ENCODE peak calls at places on chromosome 1, in four cellular contexts. D, Z, E and C are unnamed samples.

GRCh38 chr1:89451011-89451410 is 73.6 kb upstream of the LRRC8B start:
- DNase-seq in D (no peak), Z (no peak), E (no peak), C (no peak)

GRCh38 chr1:38579056-38579455 is 280.5 kb downstream of the RRAGC start:
- DNase-seq in D (no peak), Z (no peak), E (no peak), C (no peak)

GRCh38 chr1:17112496-17113236 is 6.6 kb downstream of the PADI2 start:
- DNase-seq in D (no peak), Z (no peak), E (no peak), C (no peak)

GRCh38 chr1:150537732-150538684 is 11.2 kb upstream of the ADAMTSL4 start:
- DNase-seq in D (peak; percentile 82), Z (peak; percentile 80), E (peak; percentile 95), C (no peak)

GRCh38 chr1:169427081-169427611 is at the start of gene CCDC181:
- DNase-seq in D (peak; percentile 95), Z (peak; percentile 5), E (peak; percentile 94), C (peak; percentile 78)

GRCh38 chr1:151832318-151832984 is 849 bp upstream of the RORC start:
- DNase-seq in D (no peak), Z (no peak), E (no peak), C (no peak)

GRCh38 chr1:7536891-7537591 is 234.1 kb upstream of the VAMP3 start:
- DNase-seq in D (peak; percentile 52), Z (no peak), E (peak; percentile 23), C (no peak)

GRCh38 chr1:230626274-230626673 is 16.0 kb upstream of the COG2 start:
- DNase-seq in D (no peak), Z (no peak), E (no peak), C (no peak)

GRCh38 chr1:210801501-210801900 is 332.4 kb downstream of the KCNH1 start:
- DNase-seq in D (no peak), Z (peak; percentile 71), E (peak; percentile 33), C (no peak)

GRCh38 chr1:34911465-34911864 is 18.0 kb downstream of the DLGAP3 start:
- DNase-seq in D (no peak), Z (no peak), E (no peak), C (no peak)

GRCh38 chr1:22925111-22925510 is 47.6 kb downstream of the LACTBL1 start:
- DNase-seq in D (no peak), Z (no peak), E (no peak), C (no peak)

GRCh38 chr1:85447000-85447943 is 17.7 kb downstream of the DDAH1 start:
- DNase-seq in D (no peak), Z (no peak), E (no peak), C (no peak)

GRCh38 chr1:180503274-180503862 is 991 bp upstream of the ACBD6 start:
- DNase-seq in D (no peak), Z (peak; percentile 16), E (peak; percentile 18), C (no peak)

GRCh38 chr1:192962901-192963300 is 96.3 kb downstream of the UCHL5 start:
- DNase-seq in D (no peak), Z (peak; percentile 7), E (no peak), C (no peak)

GRCh38 chr1:1437904-1438376 is 2.5 kb downstream of the VWA1 start:
- DNase-seq in D (no peak), Z (no peak), E (no peak), C (no peak)

GRCh38 chr1:33735624-33736023 is 128.3 kb upstream of the HMGB4 start:
- DNase-seq in D (no peak), Z (peak; percentile 18), E (no peak), C (no peak)

GRCh38 chr1:223802602-223803001 is 43.1 kb downstream of the TP53BP2 start:
- DNase-seq in D (no peak), Z (no peak), E (no peak), C (no peak)

GRCh38 chr1:223035724-223036478 is 107.1 kb downstream of the TLR5 start:
- DNase-seq in D (no peak), Z (no peak), E (peak; percentile 47), C (no peak)

GRCh38 chr1:164754088-164754600 is 195.2 kb downstream of the PBX1 start:
- DNase-seq in D (no peak), Z (no peak), E (no peak), C (no peak)

GRCh38 chr1:115546846-115547245 is 94.9 kb upstream of the VANGL1 start:
- DNase-seq in D (no peak), Z (peak; percentile 4), E (no peak), C (no peak)

GRCh38 chr1:2875677-2876531 is 74.4 kb upstream of the TTC34 start:
- DNase-seq in D (no peak), Z (peak; percentile 16), E (no peak), C (peak; percentile 5)

GRCh38 chr1:209427811-209428210 is 155.7 kb upstream of the CAMK1G start:
- DNase-seq in D (peak; percentile 74), Z (no peak), E (peak; percentile 43), C (no peak)

GRCh38 chr1:16921391-16922185 is at the start of gene CROCC:
- DNase-seq in D (peak; percentile 95), Z (no peak), E (peak; percentile 95), C (peak; percentile 75)

GRCh38 chr1:54371038-54371935 is 34.9 kb downstream of the SSBP3 start:
- DNase-seq in D (no peak), Z (no peak), E (no peak), C (no peak)

GRCh38 chr1:119549719-119550141 is 42.7 kb downstream of the HSD3B1 start:
- DNase-seq in D (peak; percentile 81), Z (peak; percentile 89), E (peak; percentile 88), C (peak; percentile 65)

GRCh38 chr1:226149806-226150205 is 36.7 kb downstream of the ACBD3 start:
- DNase-seq in D (no peak), Z (peak; percentile 40), E (peak; percentile 58), C (no peak)

GRCh38 chr1:244096691-244097090 is 45.6 kb downstream of the ZBTB18 start:
- DNase-seq in D (no peak), Z (no peak), E (no peak), C (no peak)
- H3K23ac ChIP-seq in D (no peak overlapping the region), Z (no peak overlapping the region), E (no peak overlapping the region), C (no peak overlapping the region)

DNA sequence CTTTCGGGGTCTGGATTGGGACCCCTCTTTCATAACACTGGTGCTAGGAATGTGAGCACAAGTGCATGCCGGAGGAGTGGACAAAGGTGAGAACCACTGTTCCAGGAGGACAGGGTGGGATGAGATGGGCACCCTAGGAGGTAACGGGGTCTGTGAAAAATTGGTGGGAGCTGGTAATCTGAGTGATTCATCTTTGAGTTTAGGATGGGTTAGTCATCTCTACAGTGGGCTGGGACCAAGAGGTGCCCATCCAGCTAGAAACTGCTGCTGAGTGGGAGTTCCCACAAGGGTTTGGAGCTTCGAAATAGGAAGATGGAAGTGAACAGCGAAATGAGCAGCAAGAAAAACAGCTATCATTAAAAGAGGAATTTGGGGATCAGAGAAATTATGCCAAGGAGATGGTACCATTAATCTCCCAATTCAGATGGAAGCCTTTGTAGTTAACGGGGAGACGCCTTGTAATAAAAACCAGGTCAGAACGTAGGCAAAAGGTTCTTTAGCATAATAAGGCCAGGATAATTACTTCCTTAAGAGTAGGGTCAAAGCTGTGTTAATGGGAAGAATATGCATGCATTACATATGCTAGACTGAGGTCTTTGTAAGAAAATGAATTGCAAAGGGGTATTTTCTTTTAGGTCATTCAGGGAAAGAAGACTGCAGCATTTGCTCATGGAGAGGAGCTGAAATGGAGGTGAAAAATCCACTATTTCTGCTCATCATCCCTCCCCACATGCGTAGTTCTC is 55.5 kb downstream of the OLFML3 start:
- DNase-seq in D (peak; percentile 51), Z (no peak), E (no peak), C (no peak)
- H2BK120ac ChIP-seq in D (no peak overlapping the region), Z (no peak overlapping the region), E (no peak overlapping the region), C (no peak overlapping the region)

GRCh38 chr1:61049850-61050540 is 32.4 kb upstream of the NFIA start:
- DNase-seq in D (peak; percentile 96), Z (peak; percentile 96), E (peak; percentile 93), C (peak; percentile 92)
- H3K4me2 ChIP-seq in D (peak overlapping the region; percentile 86), Z (peak overlapping the region; percentile 91), E (peak overlapping the region; percentile 75), C (peak overlapping the region; percentile 91)

DNA sequence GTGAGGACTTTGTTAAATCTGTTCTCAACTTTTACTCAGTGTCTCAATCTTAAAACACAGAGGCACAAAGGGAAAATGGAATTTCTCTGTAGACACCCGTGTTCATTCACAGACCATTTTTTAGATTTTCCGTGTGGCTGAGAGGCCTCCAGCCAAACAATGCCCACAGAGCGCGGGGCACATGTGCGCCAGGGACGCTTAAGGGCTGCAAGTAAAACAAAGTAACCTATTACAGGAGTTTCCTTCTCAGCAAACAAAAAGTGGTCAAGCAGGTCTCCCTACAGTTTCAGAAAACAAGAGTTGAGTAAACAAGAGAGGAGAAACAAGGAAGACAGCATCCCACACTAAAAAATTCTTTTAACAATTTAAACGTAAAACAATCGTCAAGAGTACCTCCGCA is 115.3 kb downstream of the RERE start:
- DNase-seq in D (peak; percentile 51), Z (peak; percentile 87), E (peak; percentile 86), C (no peak)
- H3K23ac ChIP-seq in D (no peak overlapping the region), Z (no peak overlapping the region), E (no peak overlapping the region), C (no peak overlapping the region)